ENCODE peak calls at places on chromosomes 16 and 17, in five cellular contexts. A is SW 1271, F is activated T-cell treated with anti-CD3 and anti-CD28 coated beads for 48 hours, J is C1 segment of cervical spinal cord, B is GM04503. Z is an unnamed sample.

GRCh38 chr16:72876981-72877373 is 171.0 kb downstream of the ZFHX3 start:
- DNase-seq in B (no peak), A (no peak), F (no peak), J (no peak), Z (no peak)

GRCh38 chr16:57029161-57030160 is 40.1 kb downstream of the NLRC5 start:
- DNase-seq in A (no peak), F (no peak), J (no peak), B (no peak), Z (no peak)

GRCh38 chr16:3401719-3402397 is 843 bp downstream of the ZNF174 start:
- DNase-seq in F (no peak), J (no peak), A (no peak), B (no peak), Z (no peak)

GRCh38 chr17:34725008-34725407 is 145.6 kb downstream of the TMEM132E start:
- DNase-seq in J (no peak), F (no peak), B (no peak), A (no peak), Z (no peak)

GRCh38 chr16:11254913-11255736 is 879 bp downstream of the SOCS1 start:
- DNase-seq in J (peak), F (no peak), A (no peak), B (no peak), Z (no peak)

GRCh38 chr16:27098366-27099050 is 31.8 kb downstream of the C16orf82 start:
- DNase-seq in J (no peak), A (no peak), B (no peak), F (no peak), Z (no peak)

GRCh38 chr17:75832652-75833400 is 11.4 kb downstream of the UNC13D start:
- DNase-seq in J (no peak), B (no peak), F (no peak), A (no peak), Z (no peak)

GRCh38 chr16:66127459-66128362 is 238.8 kb upstream of the CDH5 start:
- DNase-seq in B (no peak), A (no peak), J (no peak), F (no peak), Z (no peak)

GRCh38 chr17:54172654-54173316 is 350.1 kb downstream of the KIF2B start:
- DNase-seq in B (no peak), F (no peak), J (no peak), A (no peak), Z (no peak)

GRCh38 chr17:83081561-83082201 is 2.3 kb downstream of the METRNL start:
- DNase-seq in B (peak), J (no peak), F (no peak), A (no peak), Z (no peak)

GRCh38 chr17:58516644-58517377 is 2.4 kb upstream of the MTMR4 start:
- DNase-seq in A (no peak), B (no peak), J (no peak), F (no peak), Z (no peak)

GRCh38 chr17:72342061-72342460 is 221.2 kb downstream of the SOX9 start:
- DNase-seq in B (no peak), A (no peak), F (no peak), J (no peak), Z (no peak)

GRCh38 chr17:11240041-11240801 is 792 bp upstream of the SHISA6 start:
- DNase-seq in B (no peak), J (peak), F (no peak), A (no peak), Z (no peak)

GRCh38 chr17:37770631-37771518 is 26.0 kb upstream of the HNF1B start:
- DNase-seq in J (peak), B (no peak), A (no peak), F (peak), Z (peak)

GRCh38 chr16:70706948-70707465 is 21.2 kb upstream of the MTSS2 start:
- DNase-seq in J (no peak), F (no peak), B (peak), A (no peak), Z (peak)

GRCh38 chr16:29662729-29663019 is 373 bp upstream of the SPN start:
- DNase-seq in F (peak), B (no peak), J (no peak), A (no peak), Z (no peak)

GRCh38 chr16:82391690-82392089 is 221.7 kb upstream of the MPHOSPH6 start:
- DNase-seq in A (no peak), B (no peak), J (no peak), F (no peak), Z (no peak)

GRCh38 chr16:56354016-56354415 is 71.3 kb downstream of the AMFR start:
- DNase-seq in J (no peak), B (no peak), F (no peak), A (no peak), Z (no peak)

GRCh38 chr17:48761114-48761513 is 32.6 kb upstream of the HOXB13 start:
- DNase-seq in B (no peak), A (no peak), F (no peak), J (no peak), Z (no peak)

GRCh38 chr16:81424761-81425160 is 19.8 kb upstream of the CMIP start:
- DNase-seq in J (no peak), A (no peak), F (peak), B (no peak), Z (no peak)